ENCODE peak calls at places on chromosomes 11 and 22, in four cellular contexts. D is fibroblast of pulmonary artery; L is activated B cell treated with CpG ODN at 0.5 μM for 24 hours; H is CD4-positive, alpha-beta T cell. Y is an unnamed sample.

GRCh38 chr22:48099251-48099650 is 1336.8 kb downstream of the TBC1D22A start:
- DNase-seq in D (no peak), L (no peak), H (no peak), Y (no peak)

GRCh38 chr11:94731921-94732601 is 36.1 kb upstream of the AMOTL1 start:
- DNase-seq in D (peak), L (no peak), H (no peak), Y (no peak)

GRCh38 chr11:61833478-61833877 is 5.4 kb downstream of the FADS2 start:
- DNase-seq in D (no peak), L (no peak), H (no peak), Y (no peak)

GRCh38 chr11:28043930-28044709 is 63.8 kb downstream of the KIF18A start:
- DNase-seq in D (no peak), L (no peak), H (no peak), Y (no peak)

GRCh38 chr11:9700105-9700801 is 36.4 kb downstream of the SWAP70 start:
- DNase-seq in D (no peak), L (no peak), H (no peak), Y (no peak)

GRCh38 chr11:11502303-11502828 is 119.4 kb downstream of the GALNT18 start:
- DNase-seq in D (no peak), L (no peak), H (no peak), Y (no peak)

GRCh38 chr11:93494341-93494740 is 48.9 kb downstream of the SMCO4 start:
- DNase-seq in D (no peak), L (no peak), H (no peak), Y (no peak)

GRCh38 chr11:117814204-117814765 is 10.3 kb downstream of the FXYD2 start:
- DNase-seq in D (no peak), L (no peak), H (no peak), Y (no peak)

GRCh38 chr11:76978818-76979217 is 55.4 kb upstream of the B3GNT6 start:
- DNase-seq in D (no peak), L (no peak), H (no peak), Y (no peak)

GRCh38 chr22:43438666-43439347 is 27.0 kb downstream of the MPPED1 start:
- DNase-seq in D (no peak), L (no peak), H (no peak), Y (no peak)

GRCh38 chr11:73350908-73351636 is 25.1 kb upstream of the RELT start:
- DNase-seq in D (peak), L (peak), H (peak), Y (peak)

GRCh38 chr22:24134090-24134846 is 47.0 kb upstream of the SUSD2 start:
- DNase-seq in D (no peak), L (no peak), H (peak), Y (no peak)

GRCh38 chr11:72228229-72228843 is 3.8 kb downstream of the INPPL1 start:
- DNase-seq in D (no peak), L (no peak), H (no peak), Y (no peak)

GRCh38 chr11:120431633-120432032 is 79.9 kb upstream of the GRIK4 start:
- DNase-seq in D (peak), L (no peak), H (no peak), Y (no peak)

GRCh38 chr11:80899381-80899780 is 1458.6 kb upstream of the TENM4 start:
- DNase-seq in D (peak), L (no peak), H (no peak), Y (no peak)

GRCh38 chr11:96213500-96213899 is 129.5 kb downstream of the MAML2 start:
- DNase-seq in D (peak), L (no peak), H (no peak), Y (no peak)

GRCh38 chr11:795638-796564 is 2.2 kb downstream of the SLC25A22 start:
- DNase-seq in D (peak), L (peak), H (peak), Y (peak)

GRCh38 chr11:116224154-116224888 is 548.5 kb downstream of the BUD13 start:
- DNase-seq in D (peak), L (no peak), H (peak), Y (peak)

GRCh38 chr22:45628508-45628907 is 43.1 kb upstream of the ATXN10 start:
- DNase-seq in D (no peak), L (no peak), H (no peak), Y (no peak)

GRCh38 chr11:128865490-128865889 is 1.6 kb downstream of the KCNJ1 start:
- DNase-seq in D (no peak), L (no peak), H (no peak), Y (no peak)

GRCh38 chr22:42902875-42903510 is 45.9 kb upstream of the ARFGAP3 start:
- DNase-seq in D (peak), L (no peak), H (no peak), Y (no peak)

GRCh38 chr22:19663286-19663815 is 51.0 kb upstream of the SEPTIN5 start:
- DNase-seq in D (peak), L (no peak), H (no peak), Y (no peak)

GRCh38 chr11:65859134-65859811 is 960 bp upstream of the MUS81 start:
- DNase-seq in D (peak), L (peak), H (peak), Y (peak)
- TF ChIP-seq CTCF in D (no peak), L (no peak), H (no peak), Y (no peak)

DNA sequence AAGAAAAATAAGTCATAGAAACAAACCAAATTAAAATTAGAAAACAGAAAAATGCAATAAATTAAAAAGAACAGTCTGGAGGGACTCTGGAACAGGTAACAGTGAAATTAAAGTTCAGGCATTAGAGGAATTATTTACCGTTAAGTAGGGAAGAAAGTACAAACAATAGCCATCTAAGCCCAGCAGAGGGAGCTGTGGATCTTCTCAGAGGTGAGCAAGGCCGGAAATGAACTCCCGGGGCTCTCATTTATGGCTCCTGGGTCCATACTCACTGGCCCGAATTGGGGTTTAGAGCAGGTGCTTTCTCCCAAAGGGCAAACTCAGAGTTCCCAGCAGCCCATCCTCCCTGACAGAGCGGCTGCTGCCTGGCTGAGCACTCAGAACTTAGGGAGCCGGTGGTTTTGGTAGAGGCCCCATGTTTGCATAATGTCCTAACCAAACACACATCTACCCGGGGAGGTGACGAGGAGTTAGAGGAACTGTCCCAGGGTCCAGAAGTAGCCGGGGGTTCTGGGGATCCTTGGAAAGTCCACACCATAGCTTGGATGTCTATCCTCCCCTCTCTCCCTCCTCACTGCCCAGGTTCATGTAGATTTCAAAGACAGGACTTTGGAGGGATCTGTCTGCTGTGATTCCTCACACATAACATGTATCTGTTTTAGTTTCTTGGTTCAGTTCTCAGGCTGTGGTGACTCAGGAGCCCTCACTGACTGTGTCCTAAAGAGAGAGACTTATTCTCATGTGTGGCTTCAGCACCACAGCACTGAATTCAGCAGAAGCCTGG is 87.7 kb upstream of the VPREB1 start:
- DNase-seq in D (peak), L (peak), H (peak), Y (no peak)
- TF ChIP-seq CTCF in D (peak), L (peak), H (peak), Y (peak)

GRCh38 chr22:39316440-39317083 is 2.9 kb downstream of the RPL3 start:
- DNase-seq in D (peak), L (peak), H (peak), Y (peak)

GRCh38 chr22:39317756-39318506 is 1.5 kb downstream of the RPL3 start:
- DNase-seq in D (peak), L (no peak), H (no peak), Y (no peak)

GRCh38 chr22:39315389-39315788 is 4.0 kb downstream of the RPL3 start:
- DNase-seq in D (no peak), L (no peak), H (no peak), Y (no peak)

GRCh38 chr22:39318507-39319283 is 728 bp downstream of the RPL3 start:
- DNase-seq in D (no peak), L (no peak), H (peak), Y (no peak)

GRCh38 chr22:39317084-39317755 is 2.2 kb downstream of the RPL3 start:
- DNase-seq in D (no peak), L (no peak), H (no peak), Y (peak)
- TF ChIP-seq CTCF in D (no peak), L (no peak), H (no peak), Y (no peak)

GRCh38 chr11:114159802-114160588 is 100.5 kb downstream of the ZBTB16 start:
- DNase-seq in D (peak), L (peak), H (peak), Y (peak)
- TF ChIP-seq CTCF in D (no peak), L (no peak), H (no peak), Y (no peak)

DNA sequence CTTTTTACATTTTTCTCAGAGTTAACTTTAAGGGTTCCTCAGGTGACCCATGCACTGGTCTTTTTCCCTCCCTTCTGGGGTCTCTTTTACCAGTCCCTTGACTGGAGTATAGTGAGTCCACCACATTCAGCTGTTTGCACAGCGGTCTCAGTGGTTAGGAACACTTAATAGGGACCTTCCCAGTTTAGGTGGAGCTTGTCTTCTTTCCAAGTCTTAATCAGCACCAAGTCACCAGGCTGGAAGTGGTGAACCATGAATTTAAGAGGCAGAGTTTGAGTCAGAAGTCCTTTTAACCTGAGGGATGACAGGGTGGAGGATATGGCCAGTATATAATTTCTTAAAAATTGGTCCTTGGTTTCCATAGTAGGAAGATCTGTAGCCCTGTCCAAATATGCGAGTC is 349.7 kb upstream of the MPPED2 start:
- DNase-seq in D (no peak), L (no peak), H (no peak), Y (no peak)
- TF ChIP-seq CTCF in D (no peak), L (no peak), H (no peak), Y (no peak)

Y was measured in natural killer cell.